ENCODE peak calls at places on chromosomes 12 and 14, in seven cellular contexts. H is trophoblast cell, K is neuronal stem cell, W is mesendoderm, Y is IMR-90, L is H9, B is H1. G is an unnamed sample.

GRCh38 chr12:108826115-108826806 is 31.1 kb downstream of the SSH1 start:
- DNase-seq in B (no peak), W (peak; percentile 51), H (peak; percentile 24), L (no peak), Y (peak; percentile 97), K (no peak), G (peak; percentile 99)

GRCh38 chr12:121668750-121669524 is 517 bp downstream of the MORN3 start:
- DNase-seq in Y (peak; percentile 36), B (no peak), L (peak; percentile 82), K (peak; percentile 61), W (peak; percentile 83), H (no peak), G (peak; percentile 54)

GRCh38 chr12:8712572-8712971 is 14.8 kb downstream of the RIMKLB start:
- DNase-seq in Y (no peak), L (no peak), K (no peak), W (no peak), H (no peak), B (no peak), G (no peak)

GRCh38 chr12:29043069-29043468 is 106.0 kb upstream of the FAR2 start:
- DNase-seq in L (no peak), H (no peak), W (no peak), Y (peak; percentile 78), B (no peak), K (no peak), G (peak; percentile 23)

GRCh38 chr12:66196806-66197205 is 7.8 kb downstream of the IRAK3 start:
- DNase-seq in H (no peak), W (no peak), K (no peak), Y (no peak), L (no peak), B (no peak), G (no peak)

GRCh38 chr12:121808623-121809022 is 4.8 kb downstream of the SETD1B start:
- DNase-seq in L (no peak), W (no peak), K (no peak), H (no peak), B (no peak), Y (no peak), G (no peak)

GRCh38 chr12:121172145-121172544 is 37.8 kb upstream of the P2RX4 start:
- DNase-seq in H (no peak), W (no peak), K (no peak), Y (no peak), B (no peak), L (no peak), G (no peak)

GRCh38 chr12:131829795-131830334 is 1.7 kb downstream of the MMP17 start:
- DNase-seq in L (peak; percentile 57), W (peak; percentile 31), K (no peak), Y (no peak), H (no peak), B (no peak), G (no peak)

DNA sequence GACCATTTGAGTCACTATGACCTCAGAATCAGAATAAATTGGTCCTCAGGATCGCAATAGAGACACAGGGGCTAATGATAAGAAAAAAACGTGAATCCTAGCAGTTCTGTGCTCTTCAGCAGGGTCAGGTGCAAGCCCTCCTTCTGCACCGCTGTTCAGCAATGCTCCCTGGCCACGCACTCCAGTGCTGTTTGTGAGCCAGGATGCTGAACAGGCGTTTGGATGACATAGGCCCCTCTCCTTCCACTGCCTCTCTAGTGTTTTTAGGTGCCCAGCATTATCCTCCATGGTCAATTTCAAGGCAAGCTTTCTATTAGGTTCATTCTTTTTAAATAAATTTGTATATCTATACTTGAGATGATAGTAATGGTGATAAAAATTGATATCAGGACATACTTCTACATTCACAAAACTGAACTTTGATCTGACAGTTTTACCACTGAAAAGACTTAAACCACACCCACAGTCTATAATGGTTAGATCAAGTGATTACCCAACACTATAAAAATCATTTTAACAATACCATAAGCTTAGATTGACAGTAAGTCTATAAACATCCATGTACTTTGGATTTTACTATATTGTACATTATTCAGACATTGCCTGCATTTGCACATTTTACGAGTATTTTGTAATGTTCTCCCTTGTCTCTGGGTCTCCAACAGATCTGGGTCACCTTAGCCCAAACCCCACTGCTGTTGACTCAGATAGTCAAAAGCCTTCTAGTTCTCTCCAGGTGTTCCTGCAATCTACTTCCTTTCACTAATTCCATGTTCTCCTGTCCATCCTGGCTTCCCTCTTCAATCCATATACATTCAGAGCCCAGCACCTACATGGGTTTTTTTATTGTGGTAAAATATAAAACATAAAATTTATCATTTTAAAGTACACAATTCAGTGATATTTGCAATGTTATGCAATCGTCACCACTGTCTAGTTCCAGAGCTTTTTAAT is 114.9 kb upstream of the COCH start:
- DNase-seq in W (no peak), H (no peak), K (no peak), Y (no peak), L (no peak), B (no peak), G (no peak)
- H3K4ac ChIP-seq in W (no peak overlapping the region), H (no peak overlapping the region), K (no peak overlapping the region), Y (no peak overlapping the region), L (no peak overlapping the region), B (no peak overlapping the region), G (no peak overlapping the region)

GRCh38 chr12:96465896-96466295 is 23.5 kb upstream of the CFAP54 start:
- DNase-seq in Y (no peak), W (no peak), L (no peak), K (no peak), B (no peak), H (no peak), G (no peak)

GRCh38 chr12:96466939-96467751 is 22.2 kb upstream of the CFAP54 start:
- DNase-seq in L (no peak), W (no peak), Y (peak; percentile 71), B (no peak), K (no peak), H (peak; percentile 79), G (no peak)

GRCh38 chr12:96457191-96457930 is 32.0 kb upstream of the CFAP54 start:
- DNase-seq in K (no peak), W (peak; percentile 91), Y (no peak), B (no peak), L (peak; percentile 42), H (peak; percentile 39), G (no peak)

GRCh38 chr12:96462571-96463280 is 26.7 kb upstream of the CFAP54 start:
- DNase-seq in Y (no peak), H (no peak), K (no peak), B (no peak), L (no peak), W (no peak), G (no peak)
- H2BK120ac ChIP-seq in Y (no peak overlapping the region), H (no peak overlapping the region), K (no peak overlapping the region), B (no peak overlapping the region), L (no peak overlapping the region), W (no peak overlapping the region), G (no peak overlapping the region)

GRCh38 chr12:88940854-88941253 is 360.6 kb upstream of the KITLG start:
- DNase-seq in L (no peak), K (no peak), B (no peak), H (no peak), W (no peak), Y (no peak), G (no peak)
- H3K4ac ChIP-seq in L (no peak overlapping the region), K (no peak overlapping the region), B (no peak overlapping the region), H (no peak overlapping the region), W (no peak overlapping the region), Y (no peak overlapping the region), G (no peak overlapping the region)

DNA sequence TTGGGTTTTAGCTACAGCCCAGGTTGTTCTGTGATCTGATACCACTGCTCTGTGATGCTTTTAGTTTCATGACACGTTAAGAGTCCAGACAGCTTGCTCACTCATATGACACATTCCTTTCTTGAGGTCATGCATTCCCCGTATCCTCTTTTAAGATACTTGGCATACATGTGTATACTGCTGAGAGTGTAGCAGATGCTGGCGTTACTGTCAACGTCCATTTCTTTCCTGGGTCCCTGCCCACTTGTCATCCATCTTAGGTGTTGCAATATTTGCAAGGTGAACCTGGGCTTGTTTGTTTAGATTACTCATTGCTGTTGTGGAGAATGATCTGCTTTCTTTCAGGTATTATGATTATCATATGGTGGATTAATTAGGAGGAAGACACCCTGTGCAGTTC is 9.1 kb upstream of the EMP1 start:
- DNase-seq in W (no peak), K (no peak), H (peak; percentile 90), Y (peak; percentile 88), B (no peak), L (no peak), G (peak; percentile 44)
- H2BK120ac ChIP-seq in W (no peak overlapping the region), K (no peak overlapping the region), H (no peak overlapping the region), Y (peak overlapping the region; percentile 90), B (no peak overlapping the region), L (no peak overlapping the region), G (no peak overlapping the region)

GRCh38 chr12:32365473-32366064 is 33.8 kb upstream of the FGD4 start:
- DNase-seq in W (peak; percentile 88), B (peak; percentile 29), L (peak; percentile 70), Y (peak; percentile 82), H (peak; percentile 79), K (peak; percentile 70), G (peak; percentile 78)

GRCh38 chr12:32366704-32367103 is 32.7 kb upstream of the FGD4 start:
- DNase-seq in K (no peak), W (no peak), L (no peak), B (no peak), H (no peak), Y (no peak), G (no peak)

GRCh38 chr12:32367381-32367780 is 32.0 kb upstream of the FGD4 start:
- DNase-seq in W (no peak), K (no peak), B (no peak), H (no peak), L (no peak), Y (no peak), G (no peak)

DNA sequence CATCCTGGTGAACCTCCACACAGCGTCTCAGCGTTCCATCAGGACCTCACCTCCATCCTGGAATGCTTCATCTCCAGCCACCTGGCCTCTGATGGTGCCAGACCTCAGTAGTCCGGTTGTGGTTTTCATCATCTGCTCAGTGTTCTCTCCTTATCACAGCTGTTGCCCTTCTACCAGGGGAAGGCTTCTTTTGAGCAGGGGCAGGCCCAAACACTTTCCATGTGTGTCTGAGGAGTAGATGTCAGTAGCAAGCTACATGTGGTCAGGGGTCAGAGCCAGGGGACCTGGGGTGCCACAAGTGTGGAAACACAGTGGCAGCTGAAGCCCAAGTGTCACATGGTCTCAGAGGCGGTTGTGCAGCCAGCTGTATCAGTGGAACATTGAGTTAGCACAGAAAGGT is 30.2 kb upstream of the FGD4 start:
- DNase-seq in K (no peak), Y (no peak), H (no peak), B (no peak), W (no peak), L (no peak), G (no peak)
- H3K4ac ChIP-seq in K (no peak overlapping the region), Y (no peak overlapping the region), H (no peak overlapping the region), B (no peak overlapping the region), W (no peak overlapping the region), L (no peak overlapping the region), G (no peak overlapping the region)